ENCODE peak calls at places on chromosomes 13 and 19, in nine cellular contexts. Z is neuronal stem cell, S is body of pancreas, Y is psoas muscle, E is fibroblast of lung, A is trophoblast cell, D is left ventricle myocardium inferior, B is heart left ventricle, J is ovary. R is an unnamed sample.

GRCh38 chr19:4329858-4330257 is 8.8 kb downstream of the STAP2 start:
- DNase-seq in J (no peak), B (no peak), D (no peak), A (no peak), Y (no peak), Z (no peak), E (no peak), S (no peak), R (no peak)

GRCh38 chr19:9966448-9966847 is 30.1 kb upstream of the OLFM2 start:
- DNase-seq in E (no peak), Z (no peak), Y (no peak), A (no peak), B (no peak), D (no peak), S (no peak), J (no peak), R (no peak)

GRCh38 chr19:14370169-14370998 is 10.9 kb upstream of the ADGRE5 start:
- DNase-seq in E (no peak), Y (no peak), B (no peak), A (no peak), Z (no peak), J (no peak), D (no peak), S (no peak), R (no peak)

GRCh38 chr13:46345866-46346265 is 41.2 kb downstream of the RUBCNL start:
- DNase-seq in D (no peak), S (peak), A (no peak), Z (no peak), Y (no peak), B (no peak), E (no peak), J (no peak), R (no peak)

GRCh38 chr13:42574435-42575311 is 721 bp downstream of the TNFSF11 start:
- DNase-seq in E (no peak), Z (no peak), D (no peak), J (no peak), S (no peak), A (no peak), B (no peak), Y (no peak), R (no peak)

GRCh38 chr13:27168086-27168485 is 3.5 kb downstream of the USP12 start:
- DNase-seq in S (peak), B (no peak), Y (no peak), J (no peak), D (no peak), Z (no peak), E (no peak), A (no peak), R (no peak)

GRCh38 chr13:50082426-50083283 is 67.4 kb downstream of the KCNRG start:
- DNase-seq in J (peak), Z (peak), D (peak), E (peak), Y (peak), B (peak), A (peak), S (peak), R (no peak)

GRCh38 chr13:47499358-47500150 is 501.5 kb downstream of the SUCLA2 start:
- DNase-seq in D (no peak), Z (no peak), J (no peak), E (peak), S (no peak), B (no peak), Y (no peak), A (peak), R (no peak)

GRCh38 chr13:76038920-76039716 is 403.0 kb downstream of the LMO7 start:
- DNase-seq in D (no peak), Y (no peak), Z (no peak), S (no peak), J (no peak), B (no peak), E (no peak), A (peak), R (no peak)

GRCh38 chr13:51202477-51203046 is 19.6 kb upstream of the FAM124A start:
- DNase-seq in J (no peak), S (no peak), D (no peak), E (no peak), Y (no peak), A (no peak), B (no peak), Z (no peak), R (no peak)

GRCh38 chr13:26695360-26695705 is 65.3 kb downstream of the GPR12 start:
- DNase-seq in A (no peak), J (no peak), D (no peak), S (no peak), Y (no peak), Z (no peak), B (no peak), E (no peak), R (no peak)

GRCh38 chr13:95641291-95641811 is 3.2 kb downstream of the DZIP1 start:
- DNase-seq in Y (peak), S (no peak), E (peak), Z (no peak), D (no peak), B (peak), A (no peak), J (peak), R (no peak)

GRCh38 chr19:10227215-10227971 is 3.7 kb downstream of the S1PR2 start:
- DNase-seq in Z (no peak), S (no peak), Y (peak), B (peak), A (no peak), J (peak), D (peak), E (no peak), R (peak)

GRCh38 chr19:3046621-3047306 is 15.5 kb downstream of the TLE5 start:
- DNase-seq in J (peak), Y (no peak), A (no peak), D (no peak), S (peak), Z (peak), E (no peak), B (peak), R (no peak)
- H3K27ac ChIP-seq in J (peak), Y (peak), A (no peak), D (peak), S (peak), Z (peak), E (no peak), B (peak), R (no peak)

GRCh38 chr13:113855012-113855921 is 8.6 kb downstream of the GAS6 start:
- DNase-seq in J (peak), D (peak), S (peak), A (no peak), Y (peak), E (no peak), B (peak), Z (no peak), R (no peak)

GRCh38 chr13:113856716-113857065 is 7.2 kb downstream of the GAS6 start:
- DNase-seq in Y (peak), A (no peak), B (peak), E (peak), S (peak), Z (no peak), J (peak), D (no peak), R (no peak)

GRCh38 chr13:113857531-113858195 is 6.2 kb downstream of the GAS6 start:
- DNase-seq in B (no peak), Y (no peak), E (no peak), Z (no peak), D (no peak), A (no peak), S (peak), J (no peak), R (no peak)

GRCh38 chr13:113854238-113855011 is 9.5 kb downstream of the GAS6 start:
- DNase-seq in B (peak), J (peak), D (peak), A (no peak), Y (no peak), Z (no peak), S (peak), E (peak), R (no peak)

DNA sequence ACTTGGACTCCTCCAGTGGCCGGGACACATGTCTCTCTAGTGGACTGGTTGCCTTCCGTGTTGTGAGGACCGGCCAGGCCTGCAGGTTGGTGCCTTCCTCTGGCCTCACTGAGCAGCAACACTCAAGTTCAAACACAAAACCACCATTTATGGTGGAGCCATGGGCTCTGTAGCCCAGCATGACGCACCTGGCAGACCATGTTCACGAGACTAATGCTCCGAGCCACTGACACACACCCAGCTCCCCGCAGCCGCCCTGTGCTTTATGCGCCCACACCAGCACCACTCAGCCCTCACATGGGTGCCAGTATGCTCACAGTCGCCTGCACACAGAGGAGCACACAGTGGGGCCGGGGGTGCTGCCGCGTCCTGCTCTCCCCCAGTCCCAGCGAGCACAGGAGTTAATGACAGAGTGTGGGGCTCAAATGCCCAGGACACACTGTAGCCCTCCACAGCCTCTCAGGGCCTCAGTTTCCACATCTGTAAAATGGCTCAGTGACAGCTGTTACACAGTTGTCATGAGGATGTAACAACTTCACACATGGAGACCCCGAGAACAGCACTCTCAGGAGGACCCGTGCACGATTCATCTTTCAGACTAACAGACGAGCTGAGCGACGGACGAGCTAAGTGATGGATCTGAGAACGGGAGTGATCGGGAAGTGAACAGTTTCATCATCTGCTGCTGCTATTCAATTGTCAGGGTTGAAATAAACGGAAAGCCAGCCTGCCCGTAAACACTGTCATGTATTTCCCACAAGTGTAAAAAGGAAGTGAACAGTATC is 7.8 kb downstream of the GAS6 start:
- DNase-seq in D (no peak), E (no peak), A (no peak), B (no peak), S (peak), Z (no peak), J (peak), Y (no peak), R (no peak)
- H3K27ac ChIP-seq in D (peak), E (peak), A (no peak), B (peak), S (no peak), Z (no peak), J (no peak), Y (peak), R (no peak)

GRCh38 chr13:99426426-99426825 is 74.8 kb upstream of the TM9SF2 start:
- DNase-seq in Y (no peak), D (no peak), A (no peak), B (no peak), Z (no peak), J (no peak), E (no peak), S (no peak), R (no peak)

GRCh38 chr13:99421758-99422555 is 79.3 kb upstream of the TM9SF2 start:
- DNase-seq in A (no peak), Z (no peak), J (peak), Y (no peak), B (no peak), E (no peak), D (no peak), S (no peak), R (no peak)

GRCh38 chr13:99422556-99423220 is 78.6 kb upstream of the TM9SF2 start:
- DNase-seq in D (no peak), S (no peak), E (no peak), A (no peak), J (no peak), B (no peak), Y (no peak), Z (no peak), R (no peak)

GRCh38 chr13:99429670-99430069 is 71.6 kb upstream of the TM9SF2 start:
- DNase-seq in B (no peak), E (no peak), A (no peak), S (no peak), Z (no peak), Y (no peak), J (no peak), D (no peak), R (no peak)

DNA sequence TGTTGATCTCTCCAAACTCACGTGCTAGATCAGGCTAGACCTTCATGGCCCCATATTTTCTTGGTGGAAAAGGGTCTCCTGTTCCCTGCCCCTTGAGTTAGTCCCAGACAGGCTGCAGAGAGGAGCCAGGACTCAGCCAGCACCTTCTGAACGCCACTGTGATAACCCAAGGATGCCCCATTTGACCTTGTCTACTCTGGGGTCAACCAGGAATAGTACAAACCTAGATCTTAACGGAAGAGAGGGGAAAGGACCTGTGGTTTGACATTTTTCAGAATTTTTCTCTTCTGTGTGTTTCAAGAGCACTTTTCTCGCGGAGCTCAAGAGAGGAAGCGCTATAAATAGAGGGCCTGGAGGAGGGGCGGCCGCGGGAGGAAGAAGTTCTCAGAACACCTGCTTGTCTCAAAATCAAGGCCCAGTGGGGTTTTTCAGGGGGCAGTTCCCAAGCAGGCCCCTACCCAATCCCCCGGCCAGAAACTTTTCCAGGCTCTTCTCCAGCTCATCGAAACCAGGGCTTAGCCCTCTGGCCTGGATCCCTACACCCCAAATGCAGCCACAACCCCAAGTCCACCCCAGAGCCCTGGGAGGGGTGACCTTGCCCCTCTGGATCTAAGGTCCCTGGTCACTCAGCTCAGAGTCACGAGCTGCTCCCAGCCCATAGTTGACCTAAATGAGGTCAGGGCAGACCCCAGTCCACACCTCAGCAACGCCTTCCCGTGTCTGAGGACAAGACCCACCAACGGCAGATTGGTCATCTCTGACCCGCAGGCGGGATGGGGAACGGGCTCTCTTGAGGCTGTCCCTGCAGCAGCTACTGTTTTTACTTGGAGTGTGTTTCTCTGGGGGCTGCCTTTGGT is 75.6 kb upstream of the TM9SF2 start:
- DNase-seq in A (no peak), D (peak), S (no peak), Z (no peak), E (no peak), B (peak), Y (no peak), J (no peak), R (no peak)
- H3K27ac ChIP-seq in A (no peak), D (no peak), S (no peak), Z (no peak), E (no peak), B (no peak), Y (no peak), J (no peak), R (no peak)

GRCh38 chr13:108352599-108352998 is 83.1 kb downstream of the TNFSF13B start:
- DNase-seq in D (no peak), Z (no peak), B (no peak), S (no peak), A (no peak), J (no peak), E (no peak), Y (no peak), R (no peak)

GRCh38 chr13:108345016-108345415 is 75.5 kb downstream of the TNFSF13B start:
- DNase-seq in A (no peak), B (no peak), Y (no peak), S (no peak), E (no peak), D (no peak), Z (no peak), J (no peak), R (no peak)

GRCh38 chr13:108346376-108346775 is 76.9 kb downstream of the TNFSF13B start:
- DNase-seq in A (no peak), Z (no peak), D (no peak), J (no peak), E (no peak), S (no peak), B (no peak), Y (no peak), R (no peak)

DNA sequence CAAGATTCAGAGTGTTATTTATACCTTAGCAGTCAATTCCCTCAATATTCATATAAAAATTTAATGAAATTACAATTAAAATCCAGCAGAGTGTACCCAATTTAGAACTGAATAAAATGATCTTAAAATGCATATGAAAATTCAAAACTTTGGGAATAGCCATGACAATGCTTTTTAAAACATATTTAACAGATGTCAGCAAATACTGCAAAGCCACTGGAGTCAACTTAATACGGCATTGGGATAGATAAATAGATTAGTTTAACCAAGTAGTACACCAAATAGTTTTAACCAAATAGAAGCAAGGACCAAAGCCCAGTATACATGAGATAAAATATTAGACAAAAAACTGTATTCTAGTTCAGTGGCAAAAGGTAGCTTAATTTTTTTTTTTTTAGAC is 79.8 kb downstream of the TNFSF13B start:
- DNase-seq in S (no peak), A (no peak), E (no peak), Z (no peak), D (no peak), J (no peak), B (no peak), Y (no peak), R (no peak)
- H3K27ac ChIP-seq in S (no peak), A (no peak), E (no peak), Z (no peak), D (no peak), J (no peak), B (no peak), Y (no peak), R (no peak)

GRCh38 chr19:7982103-7982502 is 23.3 kb downstream of the ELAVL1 start:
- DNase-seq in Z (no peak), Y (no peak), D (no peak), S (no peak), J (no peak), A (no peak), E (no peak), B (no peak), R (no peak)
- H3K27ac ChIP-seq in Z (no peak), Y (peak), D (peak), S (no peak), J (no peak), A (no peak), E (no peak), B (peak), R (no peak)

DNA sequence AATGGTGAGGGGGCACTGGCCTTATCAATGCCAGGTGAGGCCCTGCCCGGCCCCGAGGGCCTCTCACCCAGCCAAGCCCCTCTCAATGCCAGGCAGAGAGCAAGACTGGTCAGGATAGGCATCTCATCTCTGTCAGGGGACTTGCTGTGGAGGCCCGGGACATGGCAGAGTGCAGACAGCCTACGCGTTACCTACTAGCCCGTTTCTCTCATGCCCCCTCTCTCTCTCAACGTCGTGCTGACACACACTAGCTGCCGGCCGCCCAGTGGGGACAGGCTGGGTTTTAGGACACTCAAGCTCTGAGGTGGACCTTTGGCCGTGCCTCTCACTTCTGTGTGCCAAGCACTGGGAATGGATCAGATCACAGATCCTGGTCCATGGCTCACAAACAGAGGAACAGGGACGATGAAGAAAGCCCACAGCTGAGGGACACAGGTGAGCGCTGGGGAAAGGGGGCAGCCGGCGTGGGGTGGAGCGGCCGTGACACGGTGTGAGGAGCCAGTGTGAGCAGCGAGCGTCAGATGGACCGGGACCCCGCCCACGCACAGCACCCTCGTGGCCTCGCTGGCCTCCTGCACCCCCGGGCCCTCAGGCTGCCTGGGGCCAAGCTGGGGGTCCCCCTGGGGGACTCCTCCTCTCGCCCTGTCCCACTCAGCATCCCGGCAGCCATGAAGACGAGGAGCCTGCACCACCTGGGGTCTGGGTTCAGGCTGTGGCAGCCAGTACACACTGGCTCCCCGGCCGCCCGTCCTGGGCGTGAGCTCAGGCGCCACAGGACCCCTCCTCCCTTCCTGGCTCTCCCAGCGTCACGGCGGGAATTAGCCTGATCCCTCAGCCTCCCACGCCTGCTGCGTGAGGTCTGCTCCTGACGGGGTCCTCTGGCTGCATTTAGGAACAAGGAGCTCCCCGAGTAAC is 76.9 kb upstream of the C13orf46 start:
- DNase-seq in E (no peak), A (no peak), Z (no peak), D (no peak), B (no peak), Y (no peak), J (no peak), S (no peak), R (no peak)
- H3K27ac ChIP-seq in E (no peak), A (no peak), Z (no peak), D (no peak), B (no peak), Y (no peak), J (no peak), S (no peak), R (no peak)

DNA sequence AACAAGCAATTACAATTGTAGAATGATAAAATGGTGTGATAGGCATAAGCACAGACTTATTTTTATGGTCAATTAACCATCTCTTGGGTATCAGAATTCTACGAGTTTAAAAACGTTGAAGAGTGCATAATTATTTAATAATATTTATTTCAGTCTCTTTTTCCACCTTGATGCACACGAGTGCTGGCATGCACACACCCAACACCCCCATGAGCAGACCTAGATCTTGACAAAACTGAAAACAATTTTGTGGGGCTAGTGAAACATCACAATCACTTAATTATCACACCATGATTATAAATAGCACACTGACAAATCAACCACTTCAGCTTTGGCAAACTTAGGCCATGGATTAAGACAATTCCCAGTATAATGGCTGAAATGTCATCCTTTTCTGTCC is 61.0 kb upstream of the RFC3 start:
- DNase-seq in D (no peak), Z (no peak), E (no peak), Y (no peak), B (no peak), A (no peak), J (no peak), S (no peak), R (no peak)
- H3K27ac ChIP-seq in D (no peak), Z (no peak), E (no peak), Y (no peak), B (no peak), A (no peak), J (no peak), S (no peak), R (no peak)

GRCh38 chr19:3048190-3048533 is 14.1 kb downstream of the TLE5 start:
- DNase-seq in Z (no peak), S (no peak), D (no peak), E (no peak), A (no peak), B (no peak), Y (no peak), J (no peak), R (no peak)
- H3K27ac ChIP-seq in Z (no peak), S (no peak), D (peak), E (no peak), A (no peak), B (no peak), Y (peak), J (peak), R (no peak)

GRCh38 chr19:45442408-45442926 is 18.8 kb upstream of the ERCC1 start:
- DNase-seq in B (no peak), D (no peak), E (no peak), S (no peak), A (no peak), Z (no peak), J (no peak), Y (no peak), R (no peak)
- H3K27ac ChIP-seq in B (peak), D (peak), E (peak), S (peak), A (peak), Z (peak), J (peak), Y (peak), R (no peak)

R was measured in caudate nucleus.